ENCODE peak calls at places on chromosome 11, in six cellular contexts. One of them, this sample, is unnamed.

GRCh38 chr11:35102267-35102666 is 36.7 kb upstream of the CD44 start:
- DNase-seq in H1: no peak
- DNase-seq in GM12878: no peak
- DNase-seq in GM12891: no peak
- DNase-seq in K562: no peak
- DNase-seq in HepG2: no peak
- DNase-seq in this sample: no peak

GRCh38 chr11:121212696-121213567 is 79.6 kb upstream of the SC5D start:
- DNase-seq in H1: no peak
- DNase-seq in GM12878: no peak
- DNase-seq in GM12891: no peak
- DNase-seq in K562: no peak
- DNase-seq in HepG2: no peak
- DNase-seq in this sample: no peak

GRCh38 chr11:116692318-116693106 is 80.3 kb downstream of the BUD13 start:
- DNase-seq in H1: no peak
- DNase-seq in GM12878: no peak
- DNase-seq in GM12891: no peak
- DNase-seq in K562: no peak
- DNase-seq in HepG2: no peak
- DNase-seq in this sample: no peak

GRCh38 chr11:101169944-101170343 is 40.3 kb upstream of the PGR start:
- DNase-seq in H1: no peak
- DNase-seq in GM12878: no peak
- DNase-seq in GM12891: no peak
- DNase-seq in K562: no peak
- DNase-seq in HepG2: no peak
- DNase-seq in this sample: no peak

GRCh38 chr11:121839821-121840220 is 276.2 kb downstream of the BLID start:
- DNase-seq in H1: no peak
- DNase-seq in GM12878: no peak
- DNase-seq in GM12891: no peak
- DNase-seq in K562: no peak
- DNase-seq in HepG2: no peak
- DNase-seq in this sample: no peak

GRCh38 chr11:101880208-101880607 is 34.6 kb upstream of the CEP126 start:
- DNase-seq in H1: no peak
- DNase-seq in GM12878: no peak
- DNase-seq in GM12891: no peak
- DNase-seq in K562: peak
- DNase-seq in HepG2: peak
- DNase-seq in this sample: no peak

GRCh38 chr11:123060265-123061000 is 1.5 kb downstream of the HSPA8 start:
- DNase-seq in H1: no peak
- DNase-seq in GM12878: no peak
- DNase-seq in GM12891: no peak
- DNase-seq in K562: no peak
- DNase-seq in HepG2: no peak
- DNase-seq in this sample: no peak

GRCh38 chr11:74949748-74950127 is 672 bp downstream of the SPCS2 start:
- DNase-seq in H1: no peak
- DNase-seq in GM12878: no peak
- DNase-seq in GM12891: no peak
- DNase-seq in K562: no peak
- DNase-seq in HepG2: no peak
- DNase-seq in this sample: no peak

GRCh38 chr11:59810189-59810910 is at the start of gene MRPL16:
- DNase-seq in H1: peak
- DNase-seq in GM12878: peak
- DNase-seq in GM12891: peak
- DNase-seq in K562: peak
- DNase-seq in HepG2: peak
- DNase-seq in this sample: peak

GRCh38 chr11:2812371-2812991 is 73.1 kb downstream of the CDKN1C start:
- DNase-seq in H1: no peak
- DNase-seq in GM12878: no peak
- DNase-seq in GM12891: no peak
- DNase-seq in K562: no peak
- DNase-seq in HepG2: no peak
- DNase-seq in this sample: no peak

GRCh38 chr11:111039982-111040381 is 205.5 kb upstream of the POU2AF2 start:
- DNase-seq in H1: no peak
- DNase-seq in GM12878: no peak
- DNase-seq in GM12891: no peak
- DNase-seq in K562: no peak
- DNase-seq in HepG2: no peak
- DNase-seq in this sample: no peak

GRCh38 chr11:44927174-44927661 is 23.5 kb downstream of the TP53I11 start:
- DNase-seq in H1: peak
- DNase-seq in GM12878: no peak
- DNase-seq in GM12891: peak
- DNase-seq in K562: peak
- DNase-seq in HepG2: peak
- DNase-seq in this sample: peak

GRCh38 chr11:73446766-73447165 is 70.6 kb downstream of the RELT start:
- DNase-seq in H1: no peak
- DNase-seq in GM12878: no peak
- DNase-seq in GM12891: no peak
- DNase-seq in K562: no peak
- DNase-seq in HepG2: no peak
- DNase-seq in this sample: no peak

GRCh38 chr11:66100272-66101037 is 30.4 kb downstream of the PACS1 start:
- DNase-seq in H1: no peak
- DNase-seq in GM12878: no peak
- DNase-seq in GM12891: peak
- DNase-seq in K562: no peak
- DNase-seq in HepG2: no peak
- DNase-seq in this sample: peak

GRCh38 chr11:33735426-33736147 is 636 bp downstream of the CD59 start:
- DNase-seq in H1: no peak
- DNase-seq in GM12878: peak
- DNase-seq in GM12891: peak
- DNase-seq in K562: peak
- DNase-seq in HepG2: peak
- DNase-seq in this sample: peak

GRCh38 chr11:64385953-64386704 is 27.2 kb downstream of the RPS6KA4 start:
- DNase-seq in H1: no peak
- DNase-seq in GM12878: no peak
- DNase-seq in GM12891: no peak
- DNase-seq in K562: no peak
- DNase-seq in HepG2: peak
- DNase-seq in this sample: no peak

GRCh38 chr11:60307507-60308195 is 19.4 kb upstream of the MS4A6E start:
- DNase-seq in H1: no peak
- DNase-seq in GM12878: no peak
- DNase-seq in GM12891: no peak
- DNase-seq in K562: no peak
- DNase-seq in HepG2: no peak
- DNase-seq in this sample: no peak

GRCh38 chr11:102144357-102145342 is 34.4 kb downstream of the YAP1 start:
- DNase-seq in H1: no peak
- DNase-seq in GM12878: no peak
- DNase-seq in GM12891: no peak
- DNase-seq in K562: no peak
- DNase-seq in HepG2: peak
- DNase-seq in this sample: no peak

GRCh38 chr11:126415128-126415527 is 59.6 kb downstream of the ST3GAL4 start:
- DNase-seq in H1: no peak
- DNase-seq in GM12878: no peak
- DNase-seq in GM12891: no peak
- DNase-seq in K562: no peak
- DNase-seq in HepG2: no peak
- DNase-seq in this sample: no peak

GRCh38 chr11:122210378-122210995 is 94.5 kb upstream of the BLID start:
- DNase-seq in H1: no peak
- DNase-seq in GM12878: no peak
- DNase-seq in GM12891: no peak
- DNase-seq in K562: no peak
- DNase-seq in HepG2: peak
- DNase-seq in this sample: no peak

GRCh38 chr11:704189-704798 is 1.7 kb upstream of the EPS8L2 start:
- DNase-seq in H1: no peak
- DNase-seq in GM12878: no peak
- DNase-seq in GM12891: no peak
- DNase-seq in K562: no peak
- DNase-seq in HepG2: no peak
- DNase-seq in this sample: no peak

DNA sequence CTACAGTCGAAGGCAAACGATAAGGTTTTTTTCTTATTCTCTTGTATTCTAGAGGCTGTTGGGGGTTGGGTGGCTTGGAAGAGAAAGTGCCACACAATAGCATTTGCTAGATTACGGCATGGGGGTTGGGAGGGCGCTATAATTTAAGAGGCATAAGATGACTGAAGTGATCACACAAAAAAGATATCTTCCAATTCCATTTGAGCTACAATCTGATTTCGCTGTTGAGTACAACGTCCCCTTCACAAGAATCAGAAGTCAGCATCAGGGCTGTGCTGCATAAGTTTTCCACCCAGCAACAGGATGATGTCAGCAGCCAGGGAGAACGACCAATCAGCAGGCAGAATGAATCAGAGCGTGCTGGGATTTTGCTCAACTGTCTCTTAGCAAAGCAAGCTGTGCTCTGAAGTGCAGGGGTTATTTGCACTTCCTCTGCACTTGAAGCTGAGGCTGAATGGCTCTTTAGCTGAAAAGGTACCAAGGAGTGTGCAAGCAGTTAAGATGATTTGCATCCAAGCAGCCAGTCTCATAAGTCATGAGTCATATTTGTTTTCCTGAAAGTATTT is 23.2 kb upstream of the SESN3 start:
- DNase-seq in H1: no peak
- DNase-seq in GM12878: peak
- DNase-seq in GM12891: peak
- DNase-seq in K562: peak
- DNase-seq in HepG2: peak
- DNase-seq in this sample: peak
- TF ChIP-seq POLR2A in H1: peak
- TF ChIP-seq POLR2A in GM12878: peak
- TF ChIP-seq POLR2A in GM12891: peak
- TF ChIP-seq POLR2A in K562: no peak
- TF ChIP-seq POLR2A in HepG2: no peak
- TF ChIP-seq POLR2A in this sample: peak

DNA sequence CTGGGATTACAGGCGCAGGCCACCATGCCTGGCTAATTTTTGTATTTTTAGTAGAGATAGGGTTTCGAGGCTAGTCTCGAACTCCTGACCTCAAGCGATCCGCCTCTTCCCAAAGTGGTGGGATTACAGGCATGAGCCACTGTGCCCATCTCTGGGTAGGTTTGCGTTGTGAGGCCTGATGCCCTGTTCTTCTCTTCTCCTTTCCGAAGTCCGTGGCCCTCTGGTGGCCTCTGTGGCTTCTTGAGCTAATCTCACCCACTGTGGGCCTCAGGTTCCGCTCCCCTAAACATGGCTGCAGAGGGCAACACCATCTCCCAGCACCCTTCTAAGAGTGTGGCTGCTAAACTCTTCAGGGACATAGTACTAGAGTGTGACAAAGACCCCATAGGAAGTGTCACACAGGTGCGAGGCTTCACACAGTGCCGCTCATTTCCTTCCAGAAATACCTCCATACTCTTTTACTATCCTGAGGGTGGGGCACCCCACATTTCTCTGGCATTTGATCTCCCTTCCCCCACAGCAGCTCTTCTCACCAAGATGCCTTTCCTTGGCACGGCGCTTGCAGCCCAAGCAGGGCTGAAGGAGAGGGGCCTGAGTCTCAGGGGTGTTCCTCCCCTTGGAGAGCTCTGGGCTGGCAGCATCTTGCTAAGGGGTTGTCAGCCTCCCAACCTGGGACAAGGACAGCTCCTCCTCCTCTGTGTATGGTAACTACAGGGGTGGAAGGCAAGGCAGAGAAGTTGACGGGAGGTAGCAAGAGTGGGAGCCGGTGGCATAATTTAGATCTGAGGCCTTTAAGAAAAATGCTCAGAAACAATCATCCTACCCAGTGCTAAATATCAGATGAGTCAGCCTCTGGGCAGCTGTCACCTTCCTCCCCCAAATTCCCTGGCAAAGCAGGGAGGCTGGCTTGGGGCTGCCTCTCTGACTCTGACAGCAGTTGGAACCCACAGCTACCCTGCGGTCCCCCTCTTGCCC is 6.1 kb downstream of the THY1 start:
- DNase-seq in H1: no peak
- DNase-seq in GM12878: no peak
- DNase-seq in GM12891: no peak
- DNase-seq in K562: no peak
- DNase-seq in HepG2: no peak
- DNase-seq in this sample: no peak
- TF ChIP-seq TAF1 in H1: peak
- TF ChIP-seq TAF1 in GM12878: no peak
- TF ChIP-seq TAF1 in GM12891: no peak
- TF ChIP-seq TAF1 in K562: no peak
- TF ChIP-seq TAF1 in HepG2: no peak
- TF ChIP-seq TAF1 in this sample: no peak

GRCh38 chr11:68211546-68211945 is 1.6 kb downstream of the KMT5B start:
- DNase-seq in H1: no peak
- DNase-seq in GM12878: no peak
- DNase-seq in GM12891: no peak
- DNase-seq in K562: no peak
- DNase-seq in HepG2: no peak
- DNase-seq in this sample: no peak

GRCh38 chr11:68214173-68215086 is 1.3 kb upstream of the KMT5B start:
- DNase-seq in H1: no peak
- DNase-seq in GM12878: no peak
- DNase-seq in GM12891: no peak
- DNase-seq in K562: no peak
- DNase-seq in HepG2: no peak
- DNase-seq in this sample: no peak

GRCh38 chr11:68213555-68214172 is 568 bp upstream of the KMT5B start:
- DNase-seq in H1: peak
- DNase-seq in GM12878: no peak
- DNase-seq in GM12891: peak
- DNase-seq in K562: peak
- DNase-seq in HepG2: peak
- DNase-seq in this sample: peak

GRCh38 chr11:68213135-68213515 is at the start of gene KMT5B:
- DNase-seq in H1: no peak
- DNase-seq in GM12878: no peak
- DNase-seq in GM12891: no peak
- DNase-seq in K562: peak
- DNase-seq in HepG2: no peak
- DNase-seq in this sample: no peak

GRCh38 chr11:68212421-68213134 is 518 bp downstream of the KMT5B start:
- DNase-seq in H1: no peak
- DNase-seq in GM12878: no peak
- DNase-seq in GM12891: peak
- DNase-seq in K562: peak
- DNase-seq in HepG2: peak
- DNase-seq in this sample: peak
- TF ChIP-seq POLR2A in H1: peak
- TF ChIP-seq POLR2A in GM12878: no peak
- TF ChIP-seq POLR2A in GM12891: no peak
- TF ChIP-seq POLR2A in K562: no peak
- TF ChIP-seq POLR2A in HepG2: no peak
- TF ChIP-seq POLR2A in this sample: no peak

DNA sequence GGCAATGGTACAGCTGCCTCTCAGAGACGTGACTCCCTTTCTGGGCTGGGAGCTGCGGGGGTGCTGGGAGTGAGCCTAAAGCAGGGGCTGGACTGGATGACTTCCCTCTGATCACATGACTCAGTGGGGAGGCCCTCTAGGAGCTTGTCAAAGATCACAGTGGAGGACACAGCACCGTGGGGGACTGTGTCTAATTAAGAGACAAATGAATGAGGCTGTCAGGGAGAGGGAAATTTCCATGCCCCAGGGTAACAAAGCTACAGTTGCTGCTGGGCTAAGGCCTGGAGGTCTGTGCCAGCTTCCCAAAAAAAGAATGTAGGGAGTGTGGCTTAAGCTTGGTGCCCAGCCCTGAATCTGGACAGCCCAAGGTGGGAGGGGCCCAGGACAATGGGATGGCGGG is 262.8 kb upstream of the PLET1 start:
- DNase-seq in H1: no peak
- DNase-seq in GM12878: no peak
- DNase-seq in GM12891: no peak
- DNase-seq in K562: no peak
- DNase-seq in HepG2: no peak
- DNase-seq in this sample: no peak
- TF ChIP-seq TAF1 in H1: no peak
- TF ChIP-seq TAF1 in GM12878: no peak
- TF ChIP-seq TAF1 in GM12891: no peak
- TF ChIP-seq TAF1 in K562: no peak
- TF ChIP-seq TAF1 in HepG2: no peak
- TF ChIP-seq TAF1 in this sample: no peak

This sample was measured in GM12892.